ENCODE peak calls at places on chromosomes 11 and 22, in ten cellular contexts. One of them, this sample, is unnamed.

GRCh38 chr11:3671334-3672254 is at the start of gene CHRNA10:
- DNase-seq in ovary: no peak
- DNase-seq in sigmoid colon: no peak
- DNase-seq in endothelial cell of umbilical vein: no peak
- DNase-seq in tibial nerve: no peak
- DNase-seq in body of pancreas: no peak
- DNase-seq in lower leg skin: no peak
- DNase-seq in A549: no peak
- DNase-seq in heart left ventricle: no peak
- DNase-seq in uterus: no peak
- DNase-seq in this sample: no peak

GRCh38 chr11:44573333-44573732 is 7.9 kb downstream of the CD82 start:
- DNase-seq in ovary: no peak
- DNase-seq in endothelial cell of umbilical vein: no peak
- DNase-seq in sigmoid colon: no peak
- DNase-seq in lower leg skin: no peak
- DNase-seq in heart left ventricle: no peak
- DNase-seq in A549: no peak
- DNase-seq in tibial nerve: no peak
- DNase-seq in uterus: no peak
- DNase-seq in body of pancreas: no peak
- DNase-seq in this sample: no peak

GRCh38 chr22:22099833-22100812 is 117.5 kb upstream of the TOP3B start:
- DNase-seq in ovary: no peak
- DNase-seq in uterus: no peak
- DNase-seq in sigmoid colon: no peak
- DNase-seq in heart left ventricle: no peak
- DNase-seq in endothelial cell of umbilical vein: no peak
- DNase-seq in A549: no peak
- DNase-seq in body of pancreas: no peak
- DNase-seq in tibial nerve: no peak
- DNase-seq in lower leg skin: no peak
- DNase-seq in this sample: no peak

GRCh38 chr22:23072035-23072910 is 2.0 kb downstream of the GNAZ start:
- DNase-seq in uterus: no peak
- DNase-seq in lower leg skin: no peak
- DNase-seq in tibial nerve: no peak
- DNase-seq in A549: no peak
- DNase-seq in endothelial cell of umbilical vein: no peak
- DNase-seq in sigmoid colon: peak
- DNase-seq in body of pancreas: no peak
- DNase-seq in ovary: peak
- DNase-seq in heart left ventricle: peak
- DNase-seq in this sample: peak

GRCh38 chr22:37230673-37231405 is 13.2 kb downstream of the RAC2 start:
- DNase-seq in heart left ventricle: no peak
- DNase-seq in A549: no peak
- DNase-seq in endothelial cell of umbilical vein: no peak
- DNase-seq in lower leg skin: no peak
- DNase-seq in ovary: peak
- DNase-seq in sigmoid colon: no peak
- DNase-seq in tibial nerve: no peak
- DNase-seq in uterus: no peak
- DNase-seq in body of pancreas: no peak
- DNase-seq in this sample: peak

GRCh38 chr11:68825603-68826002 is 16.1 kb downstream of the CPT1A start:
- DNase-seq in tibial nerve: no peak
- DNase-seq in ovary: no peak
- DNase-seq in sigmoid colon: no peak
- DNase-seq in lower leg skin: no peak
- DNase-seq in endothelial cell of umbilical vein: peak
- DNase-seq in A549: peak
- DNase-seq in heart left ventricle: no peak
- DNase-seq in body of pancreas: peak
- DNase-seq in uterus: no peak
- DNase-seq in this sample: peak

GRCh38 chr11:117620131-117620530 is 176.9 kb downstream of the DSCAML1 start:
- DNase-seq in uterus: no peak
- DNase-seq in body of pancreas: no peak
- DNase-seq in endothelial cell of umbilical vein: no peak
- DNase-seq in lower leg skin: no peak
- DNase-seq in ovary: no peak
- DNase-seq in heart left ventricle: no peak
- DNase-seq in A549: no peak
- DNase-seq in tibial nerve: no peak
- DNase-seq in sigmoid colon: peak
- DNase-seq in this sample: no peak

GRCh38 chr11:16169541-16169940 is 186.8 kb downstream of the SOX6 start:
- DNase-seq in ovary: no peak
- DNase-seq in uterus: no peak
- DNase-seq in heart left ventricle: no peak
- DNase-seq in endothelial cell of umbilical vein: no peak
- DNase-seq in A549: no peak
- DNase-seq in tibial nerve: no peak
- DNase-seq in lower leg skin: no peak
- DNase-seq in body of pancreas: no peak
- DNase-seq in sigmoid colon: no peak
- DNase-seq in this sample: no peak

GRCh38 chr22:48278620-48279464 is 1516.4 kb downstream of the TBC1D22A start:
- DNase-seq in body of pancreas: no peak
- DNase-seq in A549: no peak
- DNase-seq in sigmoid colon: no peak
- DNase-seq in ovary: no peak
- DNase-seq in lower leg skin: no peak
- DNase-seq in uterus: no peak
- DNase-seq in heart left ventricle: no peak
- DNase-seq in endothelial cell of umbilical vein: no peak
- DNase-seq in tibial nerve: no peak
- DNase-seq in this sample: no peak

GRCh38 chr11:65423516-65424199 is 1.1 kb downstream of the NEAT1 start:
- DNase-seq in tibial nerve: peak
- DNase-seq in heart left ventricle: no peak
- DNase-seq in ovary: peak
- DNase-seq in body of pancreas: peak
- DNase-seq in uterus: no peak
- DNase-seq in sigmoid colon: peak
- DNase-seq in lower leg skin: no peak
- DNase-seq in endothelial cell of umbilical vein: peak
- DNase-seq in A549: peak
- DNase-seq in this sample: peak

GRCh38 chr11:35042265-35042664 is 96.7 kb upstream of the CD44 start:
- DNase-seq in uterus: no peak
- DNase-seq in heart left ventricle: no peak
- DNase-seq in tibial nerve: no peak
- DNase-seq in ovary: no peak
- DNase-seq in A549: no peak
- DNase-seq in body of pancreas: no peak
- DNase-seq in sigmoid colon: no peak
- DNase-seq in endothelial cell of umbilical vein: no peak
- DNase-seq in lower leg skin: no peak
- DNase-seq in this sample: no peak

GRCh38 chr22:38455530-38456271 is 702 bp upstream of the KCNJ4 start:
- DNase-seq in endothelial cell of umbilical vein: no peak
- DNase-seq in heart left ventricle: peak
- DNase-seq in lower leg skin: no peak
- DNase-seq in sigmoid colon: no peak
- DNase-seq in A549: no peak
- DNase-seq in body of pancreas: no peak
- DNase-seq in ovary: no peak
- DNase-seq in uterus: no peak
- DNase-seq in tibial nerve: no peak
- DNase-seq in this sample: no peak

DNA sequence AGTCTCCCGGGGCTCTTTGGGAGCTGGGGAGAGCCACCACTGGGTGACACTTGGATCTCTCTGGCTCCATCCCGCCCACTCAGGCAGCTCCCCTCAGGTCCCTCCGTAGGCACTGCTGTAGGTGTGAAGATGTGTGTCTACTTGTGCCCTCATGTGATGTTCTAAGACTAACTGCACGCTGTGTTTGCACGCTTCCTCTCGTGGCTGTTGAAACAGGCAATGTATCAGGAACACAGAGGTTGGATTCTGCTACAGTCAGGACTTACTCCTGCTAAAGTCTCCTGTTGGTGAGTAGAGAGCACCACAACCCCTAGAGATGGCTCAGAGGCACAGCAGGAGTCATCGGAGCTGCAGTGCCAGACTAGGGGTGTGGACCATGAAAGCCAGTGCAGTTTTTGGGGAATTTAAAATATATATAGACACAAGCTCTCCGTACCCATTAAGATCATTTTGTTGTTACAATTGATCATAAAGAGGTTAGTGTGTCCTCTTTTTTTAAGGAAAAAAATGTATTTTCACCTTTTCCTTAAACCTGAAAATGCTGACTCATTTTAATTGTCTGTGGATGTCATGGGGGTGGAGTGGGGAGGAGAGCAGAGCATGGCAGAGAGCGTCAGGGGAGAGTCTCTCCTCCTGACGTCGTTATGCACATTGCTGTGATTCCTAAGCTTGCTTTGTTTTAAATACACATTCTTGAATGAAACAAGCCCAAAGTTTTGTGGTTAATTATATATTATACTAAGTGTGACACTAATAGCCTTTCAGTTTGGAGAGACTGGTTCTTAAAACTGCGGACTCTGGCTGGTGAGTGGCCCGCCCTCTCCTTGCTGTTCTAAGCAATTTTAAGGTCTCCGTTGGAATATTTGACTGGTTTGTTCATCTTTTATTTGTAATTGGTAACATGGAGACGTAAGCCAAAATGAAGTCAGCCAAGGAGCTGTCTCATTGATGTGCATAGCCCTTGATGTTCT is 16.2 kb upstream of the CTTN start:
- DNase-seq in heart left ventricle: no peak
- DNase-seq in body of pancreas: no peak
- DNase-seq in ovary: no peak
- DNase-seq in endothelial cell of umbilical vein: no peak
- DNase-seq in tibial nerve: no peak
- DNase-seq in A549: peak
- DNase-seq in lower leg skin: no peak
- DNase-seq in uterus: no peak
- DNase-seq in sigmoid colon: peak
- DNase-seq in this sample: no peak
- TF ChIP-seq CTCF in heart left ventricle: no peak
- TF ChIP-seq CTCF in body of pancreas: no peak
- TF ChIP-seq CTCF in ovary: no peak
- TF ChIP-seq CTCF in endothelial cell of umbilical vein: no peak
- TF ChIP-seq CTCF in tibial nerve: no peak
- TF ChIP-seq CTCF in A549: no peak
- TF ChIP-seq CTCF in lower leg skin: no peak
- TF ChIP-seq CTCF in uterus: no peak
- TF ChIP-seq CTCF in sigmoid colon: no peak
- TF ChIP-seq CTCF in this sample: no peak

GRCh38 chr11:122187373-122188165 is 71.6 kb upstream of the BLID start:
- DNase-seq in sigmoid colon: no peak
- DNase-seq in uterus: no peak
- DNase-seq in body of pancreas: no peak
- DNase-seq in heart left ventricle: no peak
- DNase-seq in endothelial cell of umbilical vein: no peak
- DNase-seq in lower leg skin: no peak
- DNase-seq in ovary: no peak
- DNase-seq in tibial nerve: no peak
- DNase-seq in A549: no peak
- DNase-seq in this sample: no peak
- TF ChIP-seq POLR2A in sigmoid colon: no peak
- TF ChIP-seq POLR2A in uterus: no peak
- TF ChIP-seq POLR2A in body of pancreas: no peak
- TF ChIP-seq POLR2A in heart left ventricle: no peak
- TF ChIP-seq POLR2A in endothelial cell of umbilical vein: no peak
- TF ChIP-seq POLR2A in lower leg skin: no peak
- TF ChIP-seq POLR2A in ovary: no peak
- TF ChIP-seq POLR2A in tibial nerve: no peak
- TF ChIP-seq POLR2A in A549: no peak
- TF ChIP-seq POLR2A in this sample: no peak

DNA sequence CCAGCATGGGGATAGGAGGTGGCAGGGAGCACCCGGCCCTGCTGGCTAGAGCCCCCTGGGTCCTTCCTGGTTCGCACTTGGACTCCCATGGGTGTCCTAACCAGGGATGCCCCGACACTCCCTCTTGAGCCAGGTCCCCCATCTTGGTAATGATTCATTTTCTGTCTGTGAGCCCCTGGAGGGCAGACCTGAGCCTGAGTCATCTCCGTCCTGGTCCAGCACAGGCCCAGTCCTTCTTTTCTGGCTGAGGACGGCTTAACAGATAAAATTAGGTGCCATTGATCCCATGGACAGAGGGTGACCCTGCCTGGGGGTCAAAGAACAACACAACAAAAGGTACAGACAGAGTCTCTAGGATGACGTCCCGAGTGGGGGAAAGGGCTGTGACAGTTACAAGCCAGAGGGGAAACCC is 3.5 kb downstream of the RHOD start:
- DNase-seq in body of pancreas: no peak
- DNase-seq in tibial nerve: no peak
- DNase-seq in ovary: no peak
- DNase-seq in A549: peak
- DNase-seq in endothelial cell of umbilical vein: no peak
- DNase-seq in lower leg skin: no peak
- DNase-seq in uterus: no peak
- DNase-seq in heart left ventricle: no peak
- DNase-seq in sigmoid colon: no peak
- DNase-seq in this sample: no peak
- TF ChIP-seq CTCF in body of pancreas: no peak
- TF ChIP-seq CTCF in tibial nerve: no peak
- TF ChIP-seq CTCF in ovary: no peak
- TF ChIP-seq CTCF in A549: no peak
- TF ChIP-seq CTCF in endothelial cell of umbilical vein: no peak
- TF ChIP-seq CTCF in lower leg skin: no peak
- TF ChIP-seq CTCF in uterus: no peak
- TF ChIP-seq CTCF in heart left ventricle: no peak
- TF ChIP-seq CTCF in sigmoid colon: no peak
- TF ChIP-seq CTCF in this sample: no peak

GRCh38 chr22:43234299-43234988 is 47.5 kb upstream of the TTLL12 start:
- DNase-seq in lower leg skin: no peak
- DNase-seq in body of pancreas: no peak
- DNase-seq in heart left ventricle: no peak
- DNase-seq in tibial nerve: no peak
- DNase-seq in uterus: no peak
- DNase-seq in A549: no peak
- DNase-seq in endothelial cell of umbilical vein: no peak
- DNase-seq in ovary: peak
- DNase-seq in sigmoid colon: no peak
- DNase-seq in this sample: no peak

GRCh38 chr22:43235445-43236400 is 48.8 kb upstream of the TTLL12 start:
- DNase-seq in endothelial cell of umbilical vein: no peak
- DNase-seq in A549: no peak
- DNase-seq in ovary: no peak
- DNase-seq in heart left ventricle: no peak
- DNase-seq in tibial nerve: no peak
- DNase-seq in sigmoid colon: no peak
- DNase-seq in lower leg skin: no peak
- DNase-seq in body of pancreas: no peak
- DNase-seq in uterus: no peak
- DNase-seq in this sample: no peak

GRCh38 chr22:43238526-43239006 is 51.6 kb upstream of the TTLL12 start:
- DNase-seq in endothelial cell of umbilical vein: no peak
- DNase-seq in lower leg skin: no peak
- DNase-seq in uterus: peak
- DNase-seq in A549: no peak
- DNase-seq in body of pancreas: no peak
- DNase-seq in ovary: peak
- DNase-seq in tibial nerve: no peak
- DNase-seq in sigmoid colon: no peak
- DNase-seq in heart left ventricle: no peak
- DNase-seq in this sample: no peak

GRCh38 chr22:43237280-43237679 is 50.3 kb upstream of the TTLL12 start:
- DNase-seq in uterus: no peak
- DNase-seq in lower leg skin: no peak
- DNase-seq in body of pancreas: peak
- DNase-seq in heart left ventricle: no peak
- DNase-seq in endothelial cell of umbilical vein: no peak
- DNase-seq in sigmoid colon: no peak
- DNase-seq in ovary: no peak
- DNase-seq in A549: no peak
- DNase-seq in tibial nerve: no peak
- DNase-seq in this sample: no peak

GRCh38 chr22:43236401-43237166 is 49.6 kb upstream of the TTLL12 start:
- DNase-seq in endothelial cell of umbilical vein: no peak
- DNase-seq in tibial nerve: no peak
- DNase-seq in uterus: no peak
- DNase-seq in sigmoid colon: no peak
- DNase-seq in lower leg skin: no peak
- DNase-seq in heart left ventricle: peak
- DNase-seq in A549: no peak
- DNase-seq in ovary: peak
- DNase-seq in body of pancreas: peak
- DNase-seq in this sample: no peak
- TF ChIP-seq POLR2A in endothelial cell of umbilical vein: no peak
- TF ChIP-seq POLR2A in tibial nerve: no peak
- TF ChIP-seq POLR2A in uterus: no peak
- TF ChIP-seq POLR2A in sigmoid colon: no peak
- TF ChIP-seq POLR2A in lower leg skin: no peak
- TF ChIP-seq POLR2A in heart left ventricle: no peak
- TF ChIP-seq POLR2A in A549: no peak
- TF ChIP-seq POLR2A in ovary: no peak
- TF ChIP-seq POLR2A in body of pancreas: no peak
- TF ChIP-seq POLR2A in this sample: no peak